ENCODE peak calls at places on chromosomes 3 and 15, in five cellular contexts. A is tibial nerve, V is pancreas, U is upper lobe of left lung, E is HepG2. J is an unnamed sample. For H3K27me3 and H3K36me3, the result is how much of the 10 kb centered on the place peaks cover.

GRCh38 chr3:160851629-160852210 is 95.7 kb downstream of the PPM1L start:
- DNase-seq in V (no peak), U (no peak), A (no peak), E (no peak), J (no peak)

GRCh38 chr3:8443829-8444791 is 57.5 kb upstream of the LMCD1 start:
- DNase-seq in A (peak), U (peak), E (peak), V (peak), J (peak)

GRCh38 chr3:197189633-197190032 is 108.8 kb downstream of the DLG1 start:
- DNase-seq in A (no peak), E (no peak), U (no peak), V (no peak), J (no peak)

GRCh38 chr3:177346878-177347277 is 149.6 kb upstream of the TBL1XR1 start:
- DNase-seq in E (no peak), U (no peak), A (no peak), V (no peak), J (no peak)

GRCh38 chr3:12273045-12273695 is 15.7 kb upstream of the PPARG start:
- DNase-seq in E (no peak), V (no peak), A (no peak), U (no peak), J (no peak)

GRCh38 chr3:144437989-144438388 is 466.4 kb downstream of the DIPK2A start:
- DNase-seq in U (no peak), V (no peak), E (no peak), A (no peak), J (no peak)

GRCh38 chr3:145094355-145094941 is 1066.5 kb downstream of the PLOD2 start:
- DNase-seq in E (no peak), U (no peak), V (no peak), A (no peak), J (peak)

GRCh38 chr15:92393287-92393993 is at the start of gene ST8SIA2:
- DNase-seq in V (no peak), A (no peak), U (no peak), E (no peak), J (no peak)

GRCh38 chr3:20729185-20729584 is 543.2 kb upstream of the SGO1 start:
- DNase-seq in U (no peak), E (no peak), V (no peak), A (no peak), J (no peak)

GRCh38 chr15:90599116-90599515 is 69.4 kb downstream of the CRTC3 start:
- DNase-seq in A (no peak), E (no peak), V (no peak), U (no peak), J (no peak)

GRCh38 chr3:5221701-5222100 is 34.2 kb downstream of the EDEM1 start:
- DNase-seq in U (no peak), V (no peak), E (no peak), A (no peak), J (no peak)

GRCh38 chr15:51585953-51586352 is 36.6 kb downstream of the DMXL2 start:
- DNase-seq in A (no peak), E (peak), U (no peak), V (no peak), J (no peak)

DNA sequence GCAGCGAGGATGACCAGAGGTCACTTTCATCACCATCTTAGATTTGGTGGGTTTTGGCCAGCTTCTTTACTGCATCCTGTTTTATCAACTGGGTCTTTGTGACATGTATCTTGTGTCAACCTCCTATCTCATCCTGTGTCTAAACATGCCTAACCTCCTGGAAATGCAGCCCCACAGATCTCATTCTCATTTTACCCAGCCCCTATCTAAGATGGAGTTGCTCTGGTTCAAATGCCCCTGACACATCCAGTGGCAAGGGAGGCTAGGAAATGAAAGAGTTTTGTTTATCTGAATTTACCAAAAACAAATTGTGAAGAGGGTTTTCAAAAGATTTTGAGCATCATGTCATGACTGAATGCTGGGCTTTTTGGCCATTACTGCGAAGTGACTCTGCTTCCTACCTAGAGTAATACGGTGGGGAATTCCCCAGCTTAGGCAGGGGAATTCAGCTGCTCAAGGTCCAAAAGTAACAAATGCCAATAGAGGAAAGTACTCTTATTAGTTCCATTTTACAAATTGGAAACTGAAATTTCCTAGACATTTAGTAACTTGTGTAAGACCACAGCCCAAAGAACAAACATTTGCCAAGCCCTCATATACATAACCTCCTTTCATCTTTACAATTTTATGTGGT is 6.0 kb upstream of the SPSB4 start:
- DNase-seq in V (no peak), E (no peak), A (no peak), U (no peak), J (no peak)
- H3K27me3 ChIP-seq in V (under half), E (under half), A (under half), U (under half), J (under half)

DNA sequence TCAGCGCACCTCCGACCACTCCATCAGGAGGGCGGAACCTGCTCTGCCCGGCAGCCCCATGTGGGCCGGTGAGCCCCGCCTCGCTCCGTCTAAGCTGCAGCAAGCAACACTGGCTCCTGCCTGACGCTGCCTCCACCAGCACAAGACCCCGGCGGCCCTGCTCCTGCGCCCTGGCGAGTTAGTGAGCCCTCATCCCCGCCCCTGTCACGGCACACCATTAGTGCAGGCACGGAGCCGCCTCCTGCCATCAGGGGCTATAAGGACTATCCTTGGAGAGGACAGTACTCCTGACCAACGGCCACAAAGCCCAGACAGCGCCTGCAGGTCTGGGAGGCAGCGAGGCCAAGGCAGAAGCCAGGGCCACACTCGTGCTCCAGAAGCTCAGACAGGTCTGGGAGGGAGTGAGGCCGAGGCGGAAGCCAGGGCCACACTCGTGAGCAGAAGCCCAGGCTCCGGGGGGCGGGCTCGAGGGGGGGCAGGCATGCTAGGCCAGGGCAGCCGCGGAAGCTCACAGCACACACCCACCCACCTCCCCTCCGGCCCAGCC is 39.4 kb downstream of the TNK2 start:
- DNase-seq in V (no peak), U (no peak), E (no peak), A (no peak), J (no peak)
- H3K36me3 ChIP-seq in V (under half), U (under half), E (under half), A (under half), J (under half)

DNA sequence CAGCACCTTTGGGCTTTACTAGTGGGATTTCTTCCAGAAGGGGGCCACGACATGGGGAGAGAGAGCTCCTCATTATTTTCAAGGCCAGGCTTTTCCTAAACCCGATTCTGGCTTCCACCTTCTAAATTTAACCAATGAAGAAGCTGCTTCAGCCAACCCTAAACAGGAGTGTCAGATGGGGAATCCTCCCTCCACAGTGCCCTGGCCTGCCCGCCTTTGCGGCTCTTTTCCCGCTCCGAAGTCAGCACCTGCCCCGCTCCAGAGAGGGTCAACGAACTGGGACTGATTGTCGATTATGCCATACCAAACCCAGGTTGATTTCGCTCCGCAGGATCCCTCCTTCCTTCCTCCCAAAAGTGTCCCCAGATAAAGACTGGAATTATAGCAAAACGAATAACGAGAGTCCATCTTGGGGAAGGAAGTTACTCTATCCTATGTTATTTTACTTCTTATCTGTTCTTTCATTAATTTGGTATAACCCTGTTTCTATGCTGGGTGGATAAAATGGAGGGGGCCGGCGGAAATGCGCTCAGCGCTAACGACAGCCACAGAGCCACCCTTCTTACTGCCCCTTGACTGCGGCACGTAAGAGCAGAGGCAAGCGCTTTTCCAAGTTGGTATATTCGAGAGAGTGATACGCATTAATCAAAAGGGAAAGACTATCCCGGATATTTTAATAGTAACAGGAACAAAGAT is 10.8 kb downstream of the SHOX2 start:
- DNase-seq in V (no peak), U (no peak), A (no peak), E (no peak), J (no peak)
- H3K27me3 ChIP-seq in V (under half), U (under half), A (under half), E (under half), J (half or more)

DNA sequence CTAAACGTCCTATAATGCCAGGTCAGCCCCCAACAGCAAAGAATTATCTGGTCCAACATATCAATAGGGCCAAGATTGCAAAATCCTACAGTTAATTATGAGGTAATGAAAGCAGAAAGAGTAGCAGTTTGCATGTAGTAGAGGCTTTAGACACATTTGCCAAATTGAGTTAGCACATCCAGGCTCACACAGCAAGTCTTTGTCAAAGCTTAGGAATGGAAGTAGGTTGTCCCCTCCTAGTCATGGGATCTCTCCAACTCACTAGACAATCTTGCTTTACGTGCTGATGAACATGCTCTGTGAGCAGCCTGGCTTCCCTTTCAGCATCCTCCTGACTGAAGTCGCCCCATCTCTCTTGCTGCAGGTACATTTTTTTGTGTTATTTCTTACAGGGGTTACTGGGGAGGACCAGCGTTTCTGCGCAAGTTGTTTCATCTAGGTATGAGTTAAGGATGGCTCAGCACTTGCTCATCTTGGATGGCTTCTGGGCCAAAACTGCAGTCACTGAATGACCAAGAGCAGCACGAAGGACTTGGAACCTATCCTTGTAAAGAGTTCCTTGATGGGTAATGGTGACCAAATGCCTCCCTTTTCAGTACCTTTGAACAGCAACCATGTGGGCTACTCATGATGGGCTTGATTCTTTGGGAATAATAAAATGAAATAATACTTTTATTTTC is 55.9 kb downstream of the SQOR start:
- DNase-seq in V (no peak), A (no peak), U (no peak), E (no peak), J (no peak)
- H3K36me3 ChIP-seq in V (under half), A (under half), U (half or more), E (under half), J (under half)

GRCh38 chr15:89550427-89550826 is 24.8 kb upstream of the TICRR start:
- DNase-seq in U (no peak), A (no peak), E (no peak), V (no peak), J (no peak)
- H3K27me3 ChIP-seq in U (under half), A (under half), E (under half), V (under half), J (under half)

GRCh38 chr3:45967724-45968123 is 24.5 kb downstream of the CXCR6 start:
- DNase-seq in V (no peak), U (no peak), A (no peak), E (no peak), J (no peak)

GRCh38 chr3:45966969-45967640 is 23.8 kb downstream of the CXCR6 start:
- DNase-seq in E (no peak), A (no peak), U (no peak), V (no peak), J (no peak)

GRCh38 chr3:45964139-45964538 is 20.9 kb downstream of the CXCR6 start:
- DNase-seq in U (no peak), A (no peak), E (no peak), V (no peak), J (no peak)

GRCh38 chr3:45966371-45966780 is 23.1 kb downstream of the CXCR6 start:
- DNase-seq in E (no peak), V (no peak), U (no peak), A (no peak), J (no peak)

DNA sequence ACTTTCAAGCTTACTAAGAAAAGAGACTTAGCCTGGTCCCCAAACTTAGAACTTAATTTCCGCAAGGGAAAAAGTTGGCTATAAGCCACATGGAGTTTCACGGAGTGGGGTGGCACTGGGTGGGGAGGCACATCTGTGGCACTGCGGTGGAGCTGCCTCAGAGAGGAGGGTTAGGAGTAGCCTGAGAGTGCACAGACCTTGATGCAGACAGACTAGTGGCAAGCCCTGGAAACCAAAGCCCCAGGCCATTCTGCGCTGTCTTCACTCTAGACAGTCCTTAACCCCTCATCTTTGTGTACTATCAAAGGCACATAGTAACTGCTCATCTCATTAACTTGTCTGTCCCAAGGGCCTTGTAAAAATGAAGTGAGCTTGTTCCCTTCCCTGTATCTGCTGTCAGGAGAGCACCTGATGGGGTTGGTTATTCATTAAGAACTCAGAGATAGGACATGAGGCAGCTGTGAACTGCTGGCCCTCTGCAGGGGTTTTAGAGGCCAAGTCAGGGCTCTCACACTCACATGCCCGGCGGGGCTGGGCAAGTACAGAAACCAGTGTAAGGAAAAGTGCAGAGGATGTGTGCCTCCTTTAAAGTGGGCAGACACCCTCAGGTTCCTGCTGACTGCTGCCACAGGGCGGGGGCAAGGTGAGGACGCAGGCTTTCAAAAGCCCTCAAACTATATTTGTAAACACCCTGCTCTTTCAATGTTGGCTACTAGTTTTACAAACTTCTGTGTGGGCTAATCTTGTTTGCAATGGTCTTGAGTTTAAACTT is 22.2 kb downstream of the CXCR6 start:
- DNase-seq in V (no peak), U (no peak), E (no peak), A (no peak), J (no peak)
- H3K36me3 ChIP-seq in V (half or more), U (half or more), E (half or more), A (half or more), J (under half)

GRCh38 chr3:123430266-123430665 is 18.6 kb downstream of the ADCY5 start:
- DNase-seq in A (no peak), E (no peak), U (no peak), V (no peak), J (no peak)
- H3K27me3 ChIP-seq in A (under half), E (under half), U (under half), V (under half), J (under half)

GRCh38 chr15:75680007-75680789 is 32.5 kb downstream of the CSPG4 start:
- DNase-seq in E (no peak), V (no peak), A (no peak), U (no peak), J (no peak)
- H3K36me3 ChIP-seq in E (under half), V (under half), A (under half), U (under half), J (under half)

J was measured in brain microvascular endothelial cell.